ENCODE peak calls at places on chromosomes 16 and 17, in five cellular contexts. E, U, Y, K and I are unnamed samples.

GRCh38 chr17:44217738-44218343 is 1.6 kb downstream of the UBTF start:
- DNase-seq in E (no peak), U (no peak), Y (no peak), K (no peak), I (no peak)

GRCh38 chr17:62696726-62697490 is 69.4 kb downstream of the MRC2 start:
- DNase-seq in E (no peak), U (no peak), Y (no peak), K (peak; percentile 36), I (no peak)

GRCh38 chr17:38994026-38994425 is 26.8 kb upstream of the FBXO47 start:
- DNase-seq in E (no peak), U (no peak), Y (no peak), K (no peak), I (no peak)

GRCh38 chr16:68781784-68782183 is 44.7 kb downstream of the CDH1 start:
- DNase-seq in E (no peak), U (no peak), Y (no peak), K (no peak), I (no peak)

GRCh38 chr17:47413872-47414271 is 90.1 kb downstream of the EFCAB13 start:
- DNase-seq in E (no peak), U (no peak), Y (no peak), K (no peak), I (no peak)

GRCh38 chr16:1310832-1311200 is 1.4 kb downstream of the UBE2I start:
- DNase-seq in E (no peak), U (no peak), Y (no peak), K (no peak), I (no peak)

GRCh38 chr16:88650749-88651275 is at the start of gene CYBA:
- DNase-seq in E (peak; percentile 90), U (peak; percentile 99), Y (peak; percentile 93), K (peak; percentile 88), I (peak; percentile 97)

GRCh38 chr17:44024271-44024663 is 9.5 kb upstream of the TMEM101 start:
- DNase-seq in E (no peak), U (no peak), Y (no peak), K (peak; percentile 68), I (no peak)

GRCh38 chr17:42027961-42028790 is 8.3 kb downstream of the NKIRAS2 start:
- DNase-seq in E (peak; percentile 77), U (no peak), Y (peak; percentile 73), K (no peak), I (no peak)

GRCh38 chr17:77476920-77477805 is 336.4 kb downstream of the SEC14L1 start:
- DNase-seq in E (no peak), U (no peak), Y (no peak), K (peak; percentile 91), I (no peak)

GRCh38 chr16:88783391-88784073 is 1.5 kb downstream of the PIEZO1 start:
- DNase-seq in E (no peak), U (no peak), Y (no peak), K (no peak), I (no peak)

GRCh38 chr16:85279402-85279801 is 167.1 kb upstream of the CIBAR2 start:
- DNase-seq in E (no peak), U (no peak), Y (no peak), K (no peak), I (no peak)

GRCh38 chr17:9401434-9401833 is 174.2 kb downstream of the STX8 start:
- DNase-seq in E (no peak), U (no peak), Y (no peak), K (no peak), I (no peak)

GRCh38 chr17:58096892-58097291 is 13.7 kb downstream of the DYNLL2 start:
- DNase-seq in E (peak; percentile 14), U (no peak), Y (no peak), K (no peak), I (no peak)

GRCh38 chr17:50550661-50551432 is 3.9 kb downstream of the SPATA20 start:
- DNase-seq in E (peak; percentile 90), U (no peak), Y (peak; percentile 87), K (peak; percentile 95), I (no peak)

GRCh38 chr17:74432484-74433391 is 850 bp downstream of the GPRC5C start:
- DNase-seq in E (peak; percentile 64), U (no peak), Y (no peak), K (no peak), I (no peak)

GRCh38 chr17:75864448-75864871 is 9.3 kb upstream of the WBP2 start:
- DNase-seq in E (no peak), U (peak; percentile 80), Y (peak; percentile 58), K (peak; percentile 35), I (peak; percentile 83)

GRCh38 chr16:23148513-23149266 is 562 bp downstream of the USP31 start:
- DNase-seq in E (peak; percentile 71), U (peak; percentile 48), Y (peak; percentile 76), K (peak; percentile 78), I (peak; percentile 43)
- TF ChIP-seq POLR2AphosphoS5 in E (no peak), U (no peak), Y (no peak), K (no peak), I (no peak)

DNA sequence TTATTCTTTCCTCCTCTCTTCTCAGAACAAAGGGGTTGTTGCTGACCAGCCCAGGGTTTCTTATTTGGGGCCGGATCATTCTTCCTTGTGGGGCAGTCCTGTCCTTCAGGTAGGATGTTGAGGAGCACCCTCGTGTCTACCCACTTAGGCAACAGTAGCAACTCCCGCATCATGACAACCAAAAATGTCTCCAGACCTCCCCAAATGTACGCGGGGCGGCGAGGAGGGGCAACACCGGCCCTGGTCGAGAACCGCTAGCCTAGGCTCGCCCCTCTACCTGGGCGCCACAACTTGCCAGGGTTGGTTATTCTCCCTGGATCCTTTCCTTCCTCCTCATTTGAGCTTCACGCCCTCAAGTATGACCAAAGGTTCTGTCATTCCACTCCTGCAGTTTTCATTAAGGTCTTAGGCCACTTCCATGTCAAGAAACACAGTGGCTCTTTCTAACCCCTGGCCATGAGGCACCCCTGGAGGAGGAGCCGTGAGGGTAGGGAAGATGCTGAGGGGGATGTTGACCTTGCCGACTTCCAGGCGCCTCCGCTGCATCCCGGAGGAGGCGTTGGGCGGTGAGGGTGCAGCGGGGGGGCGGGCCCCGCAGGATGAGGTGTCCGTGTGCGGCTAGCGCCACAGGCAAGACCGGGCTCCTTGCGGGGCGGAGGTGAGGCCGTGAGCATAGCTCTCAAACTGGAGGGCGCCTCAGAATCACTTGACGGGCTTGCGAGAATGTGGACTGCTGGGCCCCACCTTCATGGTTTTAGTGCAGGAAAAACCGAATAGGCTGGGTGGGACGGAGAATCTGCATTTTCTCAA is 712 bp upstream of the SPECC1 start:
- DNase-seq in E (no peak), U (peak; percentile 25), Y (peak; percentile 59), K (peak; percentile 66), I (peak; percentile 27)
- TF ChIP-seq TAF1 in E (no peak), U (no peak), Y (no peak), K (no peak), I (no peak)

DNA sequence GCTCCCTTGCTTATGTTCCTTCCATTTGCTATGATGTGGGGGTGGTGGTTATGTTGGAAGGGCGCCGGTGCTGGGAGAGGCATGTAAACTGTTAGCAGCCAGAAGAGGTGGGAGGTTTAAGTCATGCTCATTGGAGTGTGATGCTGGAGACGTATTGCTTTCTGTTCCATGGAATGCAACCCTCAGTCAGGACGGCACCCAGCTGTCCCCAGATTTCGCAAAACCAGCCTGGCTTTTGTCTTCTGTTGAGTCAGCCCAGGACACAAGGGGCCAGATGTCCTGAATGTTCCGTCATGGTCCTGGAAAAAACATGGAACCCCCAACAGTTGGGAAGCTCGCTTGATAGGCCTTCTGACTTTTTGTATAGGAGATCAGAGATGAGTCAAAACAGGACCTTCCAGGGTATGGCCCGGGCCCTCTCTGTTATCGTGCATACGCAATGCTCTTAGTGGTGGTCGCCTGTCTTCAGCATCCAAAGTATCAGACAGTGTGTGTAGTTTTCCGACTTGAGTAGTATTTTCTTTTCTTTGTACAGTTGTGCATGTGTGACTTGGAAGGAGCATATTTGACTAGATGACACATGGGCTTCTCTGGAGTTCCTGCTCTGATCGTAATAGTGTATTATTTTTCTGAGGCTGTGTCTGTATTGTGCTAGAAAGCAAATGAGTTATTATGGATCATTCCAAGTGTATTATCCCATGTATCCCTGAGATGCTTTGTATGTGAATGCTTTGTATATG is 201.9 kb downstream of the SNX29 start:
- DNase-seq in E (no peak), U (no peak), Y (no peak), K (no peak), I (no peak)
- TF ChIP-seq POLR2AphosphoS5 in E (no peak), U (no peak), Y (no peak), K (no peak), I (no peak)

DNA sequence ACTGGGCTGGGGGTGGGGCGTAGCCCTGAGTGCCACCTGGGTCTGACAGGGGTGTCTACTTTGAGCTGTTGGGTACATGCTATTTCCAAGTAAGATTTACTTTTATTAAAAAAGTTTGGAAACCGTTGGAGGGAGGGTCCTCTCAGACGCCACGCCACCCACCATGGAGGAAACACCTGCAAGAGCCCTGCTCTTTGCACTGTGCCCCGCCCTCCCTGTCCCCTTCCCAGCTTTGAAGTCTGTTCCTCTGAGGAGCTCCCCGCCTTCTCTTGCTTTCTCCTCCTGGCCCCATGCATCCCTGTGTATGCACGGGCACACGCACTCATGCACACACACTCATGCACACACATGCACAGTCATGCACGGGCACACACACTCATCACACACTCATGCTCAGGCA is 15.5 kb downstream of the ADGRG1 start:
- DNase-seq in E (no peak), U (no peak), Y (no peak), K (no peak), I (no peak)
- TF ChIP-seq TAF1 in E (no peak), U (no peak), Y (no peak), K (no peak), I (no peak)

GRCh38 chr16:28575446-28576109 is 21.3 kb downstream of the SULT1A2 start:
- DNase-seq in E (no peak), U (no peak), Y (no peak), K (no peak), I (no peak)
- TF ChIP-seq POLR2AphosphoS5 in E (no peak), U (no peak), Y (no peak), K (no peak), I (no peak)

DNA sequence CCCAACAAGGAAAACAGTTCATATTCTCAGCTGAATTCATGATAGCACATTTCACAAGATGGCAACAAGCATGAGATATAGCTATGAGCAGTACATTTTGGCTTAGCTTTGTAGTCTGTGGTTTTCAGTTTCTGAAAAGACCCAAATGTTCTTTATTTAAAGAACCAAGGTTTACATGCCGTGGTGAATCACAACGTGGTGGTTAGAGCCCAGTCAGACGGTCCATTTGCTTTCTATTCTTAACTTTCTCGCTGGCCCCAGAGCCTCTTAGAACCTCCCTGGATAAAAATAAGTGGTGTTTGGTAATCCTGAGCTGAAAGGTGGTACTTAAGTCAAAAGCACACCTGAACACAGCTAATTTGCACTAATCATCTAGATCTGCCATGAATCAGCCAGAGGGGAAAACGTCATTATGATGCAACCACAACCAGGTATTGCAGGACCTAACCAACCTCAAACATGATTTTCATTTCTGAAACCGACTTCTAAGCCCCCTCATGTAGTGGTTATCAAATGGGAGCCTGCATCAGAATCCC is 18.6 kb upstream of the HAPSTR1 start:
- DNase-seq in E (no peak), U (no peak), Y (no peak), K (no peak), I (no peak)
- TF ChIP-seq TAF1 in E (no peak), U (no peak), Y (no peak), K (no peak), I (no peak)

GRCh38 chr17:80080081-80080480 is 21.3 kb upstream of the GAA start:
- DNase-seq in E (no peak), U (no peak), Y (no peak), K (no peak), I (no peak)
- TF ChIP-seq POLR2AphosphoS5 in E (no peak), U (no peak), Y (no peak), K (no peak), I (no peak)

GRCh38 chr17:11499881-11500280 is 98.4 kb upstream of the DNAH9 start:
- DNase-seq in E (no peak), U (no peak), Y (no peak), K (no peak), I (no peak)

GRCh38 chr17:11506635-11507034 is 91.6 kb upstream of the DNAH9 start:
- DNase-seq in E (peak; percentile 70), U (no peak), Y (peak; percentile 15), K (no peak), I (no peak)

GRCh38 chr17:11503292-11503691 is 95.0 kb upstream of the DNAH9 start:
- DNase-seq in E (no peak), U (no peak), Y (no peak), K (no peak), I (no peak)
- TF ChIP-seq TAF1 in E (no peak), U (no peak), Y (no peak), K (no peak), I (no peak)